ENCODE peak calls at places on chromosomes 4 and X, in four cellular contexts. V is HFFc6, U is type B pancreatic cell, M is AG09309. D is an unnamed sample.

GRCh38 chrX:100830547-100830946 is 10.4 kb downstream of the CSTF2 start:
- DNase-seq in U (no peak), V (no peak), M (no peak), D (no peak)

GRCh38 chr4:151315212-151315886 is 10.1 kb downstream of the SH3D19 start:
- DNase-seq in M (no peak), U (no peak), V (no peak), D (no peak)

GRCh38 chrX:18674417-18674787 is 2.5 kb upstream of the RS1 start:
- DNase-seq in U (no peak), M (no peak), V (no peak), D (no peak)

GRCh38 chrX:1582686-1583437 is 8.5 kb upstream of the AKAP17A start:
- DNase-seq in M (no peak), V (peak), U (no peak), D (no peak)

GRCh38 chr4:183348706-183349659 is 26.8 kb upstream of the CLDN24 start:
- DNase-seq in V (peak), U (no peak), M (peak), D (no peak)

GRCh38 chrX:100830143-100830542 is 10.0 kb downstream of the CSTF2 start:
- DNase-seq in U (no peak), M (no peak), V (no peak), D (no peak)

GRCh38 chr4:21733894-21734630 is 214.5 kb downstream of the KCNIP4 start:
- DNase-seq in V (no peak), M (no peak), U (no peak), D (no peak)

GRCh38 chr4:9602389-9602914 is 158.2 kb downstream of the DEFB131A start:
- DNase-seq in U (no peak), V (no peak), M (no peak), D (no peak)

GRCh38 chrX:19807414-19807813 is 80.0 kb downstream of the SH3KBP1 start:
- DNase-seq in U (no peak), M (no peak), V (no peak), D (no peak)

GRCh38 chr4:180057891-180058643 is 2185.1 kb upstream of the TENM3 start:
- DNase-seq in M (no peak), V (no peak), U (peak), D (peak)

GRCh38 chrX:12971282-12972003 is 3.5 kb upstream of the TMSB4X start:
- DNase-seq in U (no peak), V (no peak), M (no peak), D (no peak)

GRCh38 chrX:23505531-23506303 is 161.6 kb upstream of the PRDX4 start:
- DNase-seq in M (no peak), V (no peak), U (no peak), D (no peak)

GRCh38 chrX:94831364-94831763 is 1157.4 kb downstream of the FAM133A start:
- DNase-seq in V (no peak), U (no peak), M (no peak), D (no peak)

GRCh38 chr4:107760281-107760947 is 40.4 kb upstream of the PAPSS1 start:
- DNase-seq in M (no peak), V (no peak), U (no peak), D (no peak)

GRCh38 chr4:6476893-6477292 is 4.5 kb upstream of the PPP2R2C start:
- DNase-seq in M (no peak), V (no peak), U (no peak), D (peak)

GRCh38 chrX:47623540-47624027 is 3.9 kb upstream of the SYN1 start:
- DNase-seq in V (peak), U (no peak), M (peak), D (peak)

GRCh38 chr4:88017516-88018302 is 10.3 kb downstream of the PKD2 start:
- DNase-seq in V (peak), U (no peak), M (peak), D (no peak)

GRCh38 chrX:37910186-37910585 is 62.8 kb upstream of the DYNLT3 start:
- DNase-seq in M (no peak), V (no peak), U (no peak), D (no peak)

GRCh38 chrX:37906357-37906756 is 59.0 kb upstream of the DYNLT3 start:
- DNase-seq in M (no peak), V (no peak), U (no peak), D (no peak)

GRCh38 chrX:37904833-37905232 is 57.5 kb upstream of the DYNLT3 start:
- DNase-seq in M (no peak), V (no peak), U (no peak), D (no peak)

DNA sequence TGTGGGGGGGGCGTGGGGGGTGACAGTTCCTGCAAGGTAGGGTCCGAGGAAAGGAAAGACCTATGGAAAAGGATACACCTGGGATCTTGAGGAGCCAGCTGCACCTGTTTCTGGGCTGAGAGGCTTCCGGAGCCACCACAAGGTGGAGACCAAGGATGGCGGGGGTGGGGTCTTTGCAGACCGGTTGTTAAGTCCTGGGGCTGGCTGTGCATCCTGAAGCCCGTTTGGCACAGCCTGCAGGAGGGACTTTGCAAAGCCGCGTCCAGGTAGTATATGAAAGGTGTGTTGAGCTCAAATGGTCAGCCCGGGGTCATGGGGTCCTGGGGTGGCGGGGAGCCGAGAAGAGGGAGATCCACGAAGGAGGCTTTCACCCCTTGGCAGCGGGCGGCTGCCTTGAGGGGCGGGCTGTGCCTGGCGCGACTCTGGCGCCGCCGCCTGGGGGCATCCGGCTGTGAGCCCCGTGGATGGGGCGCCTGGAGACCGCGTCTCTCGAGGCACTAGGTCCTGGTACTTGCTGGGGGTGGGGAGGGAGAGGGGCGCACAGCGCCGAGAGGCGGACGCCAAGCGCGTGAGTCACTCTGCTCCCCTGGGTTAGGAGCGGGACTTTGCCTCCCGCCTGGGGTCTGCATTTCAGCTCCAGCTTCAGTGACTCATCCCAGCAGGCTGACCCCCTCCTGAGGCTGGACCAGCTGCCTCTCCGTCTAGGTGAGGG is 58.2 kb upstream of the DYNLT3 start:
- DNase-seq in U (peak), M (no peak), V (no peak), D (peak)
- TF ChIP-seq CTCF in U (peak), M (peak), V (peak), D (no peak)

GRCh38 chrX:129754266-129755024 is 15.7 kb downstream of the XPNPEP2 start:
- DNase-seq in V (no peak), M (no peak), U (no peak), D (no peak)
- TF ChIP-seq CTCF in V (peak), M (peak), U (peak), D (peak)

DNA sequence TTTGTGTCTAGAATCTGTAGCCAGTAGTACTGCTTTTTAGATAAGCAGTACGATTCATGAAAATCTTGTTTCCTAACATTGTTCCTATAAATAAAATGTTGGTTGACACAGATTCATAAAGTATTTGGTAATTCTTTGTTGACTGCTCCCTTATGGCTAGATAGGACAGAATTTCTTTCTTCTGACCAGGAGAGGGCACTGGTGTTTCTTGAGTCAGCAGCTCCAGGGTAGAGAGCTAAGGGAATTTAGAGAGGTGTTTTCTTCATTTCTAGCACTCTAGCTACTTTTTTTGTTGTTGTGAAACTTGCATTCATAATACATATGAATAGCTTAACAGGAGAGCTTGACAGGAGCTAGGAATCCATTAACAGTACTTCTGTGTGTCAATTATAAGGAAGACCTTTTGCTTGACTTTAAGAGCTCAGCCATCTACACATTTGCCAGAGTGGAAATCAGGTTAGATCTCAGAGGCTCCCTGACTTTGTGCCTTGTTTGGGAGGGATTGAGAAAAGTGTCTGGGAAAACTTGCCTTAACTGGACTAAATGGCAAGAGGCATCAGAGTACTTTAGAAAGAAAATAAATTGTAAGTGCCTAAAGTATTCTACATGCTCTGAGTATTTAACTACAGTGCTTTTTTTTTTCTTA is 756.1 kb downstream of the SH3BGRL start:
- DNase-seq in M (no peak), V (no peak), U (no peak), D (no peak)
- TF ChIP-seq CTCF in M (no peak), V (no peak), U (peak), D (no peak)

GRCh38 chr4:44760142-44760898 is 34.0 kb upstream of the GNPDA2 start:
- DNase-seq in U (no peak), V (peak), M (peak), D (no peak)
- TF ChIP-seq CTCF in U (peak), V (peak), M (peak), D (peak)

GRCh38 chr4:36492590-36492989 is 211.2 kb downstream of the DTHD1 start:
- DNase-seq in M (no peak), V (no peak), U (no peak), D (no peak)
- TF ChIP-seq CTCF in M (no peak), V (no peak), U (no peak), D (no peak)

GRCh38 chr4:38150766-38151165 is 190.6 kb downstream of the PTTG2 start:
- DNase-seq in U (no peak), M (peak), V (peak), D (no peak)
- TF ChIP-seq CTCF in U (no peak), M (no peak), V (peak), D (no peak)